ENCODE peak calls at places on chromosomes 1 and 21, in six cellular contexts. One of them, this sample, is unnamed.

GRCh38 chr1:247294282-247294681 is 37.4 kb downstream of the ZNF496 start:
- DNase-seq in A172: peak
- DNase-seq in NCI-H1105 treated with DMSO at 0.1 percent for 48 hours: no peak
- DNase-seq in GM04503: peak
- DNase-seq in CD4-positive, alpha-beta memory T cell: no peak
- DNase-seq in Karpas-422: no peak
- DNase-seq in this sample: no peak

GRCh38 chr1:155858805-155859233 is 548 bp upstream of the SYT11 start:
- DNase-seq in A172: no peak
- DNase-seq in NCI-H1105 treated with DMSO at 0.1 percent for 48 hours: no peak
- DNase-seq in GM04503: no peak
- DNase-seq in CD4-positive, alpha-beta memory T cell: no peak
- DNase-seq in Karpas-422: no peak
- DNase-seq in this sample: peak

GRCh38 chr1:233109121-233109520 is 158.7 kb downstream of the NTPCR start:
- DNase-seq in A172: peak
- DNase-seq in NCI-H1105 treated with DMSO at 0.1 percent for 48 hours: no peak
- DNase-seq in GM04503: no peak
- DNase-seq in CD4-positive, alpha-beta memory T cell: no peak
- DNase-seq in Karpas-422: no peak
- DNase-seq in this sample: no peak

GRCh38 chr1:38341694-38342093 is 295.1 kb upstream of the POU3F1 start:
- DNase-seq in A172: no peak
- DNase-seq in NCI-H1105 treated with DMSO at 0.1 percent for 48 hours: no peak
- DNase-seq in GM04503: no peak
- DNase-seq in CD4-positive, alpha-beta memory T cell: no peak
- DNase-seq in Karpas-422: no peak
- DNase-seq in this sample: no peak

GRCh38 chr1:201503397-201504176 is 3.3 kb downstream of the CSRP1 start:
- DNase-seq in A172: peak
- DNase-seq in NCI-H1105 treated with DMSO at 0.1 percent for 48 hours: no peak
- DNase-seq in GM04503: peak
- DNase-seq in CD4-positive, alpha-beta memory T cell: no peak
- DNase-seq in Karpas-422: no peak
- DNase-seq in this sample: no peak

GRCh38 chr1:178716111-178716510 is 8.9 kb upstream of the RALGPS2 start:
- DNase-seq in A172: no peak
- DNase-seq in NCI-H1105 treated with DMSO at 0.1 percent for 48 hours: no peak
- DNase-seq in GM04503: no peak
- DNase-seq in CD4-positive, alpha-beta memory T cell: no peak
- DNase-seq in Karpas-422: no peak
- DNase-seq in this sample: no peak

GRCh38 chr1:200206340-200206739 is 178.8 kb downstream of the NR5A2 start:
- DNase-seq in A172: peak
- DNase-seq in NCI-H1105 treated with DMSO at 0.1 percent for 48 hours: no peak
- DNase-seq in GM04503: peak
- DNase-seq in CD4-positive, alpha-beta memory T cell: no peak
- DNase-seq in Karpas-422: no peak
- DNase-seq in this sample: no peak

GRCh38 chr1:201598396-201598795 is 59.5 kb downstream of the NAV1 start:
- DNase-seq in A172: no peak
- DNase-seq in NCI-H1105 treated with DMSO at 0.1 percent for 48 hours: no peak
- DNase-seq in GM04503: no peak
- DNase-seq in CD4-positive, alpha-beta memory T cell: no peak
- DNase-seq in Karpas-422: no peak
- DNase-seq in this sample: no peak

GRCh38 chr1:72140222-72140621 is 142.1 kb downstream of the NEGR1 start:
- DNase-seq in A172: no peak
- DNase-seq in NCI-H1105 treated with DMSO at 0.1 percent for 48 hours: no peak
- DNase-seq in GM04503: no peak
- DNase-seq in CD4-positive, alpha-beta memory T cell: no peak
- DNase-seq in Karpas-422: no peak
- DNase-seq in this sample: no peak

GRCh38 chr1:177983824-177984528 is 14.1 kb upstream of the SEC16B start:
- DNase-seq in A172: peak
- DNase-seq in NCI-H1105 treated with DMSO at 0.1 percent for 48 hours: peak
- DNase-seq in GM04503: peak
- DNase-seq in CD4-positive, alpha-beta memory T cell: no peak
- DNase-seq in Karpas-422: no peak
- DNase-seq in this sample: no peak

GRCh38 chr21:45308211-45309068 is 20.7 kb upstream of the POFUT2 start:
- DNase-seq in A172: peak
- DNase-seq in NCI-H1105 treated with DMSO at 0.1 percent for 48 hours: no peak
- DNase-seq in GM04503: no peak
- DNase-seq in CD4-positive, alpha-beta memory T cell: no peak
- DNase-seq in Karpas-422: no peak
- DNase-seq in this sample: no peak

GRCh38 chr1:54968581-54968980 is 11.8 kb upstream of the TMEM61 start:
- DNase-seq in A172: no peak
- DNase-seq in NCI-H1105 treated with DMSO at 0.1 percent for 48 hours: peak
- DNase-seq in GM04503: no peak
- DNase-seq in CD4-positive, alpha-beta memory T cell: no peak
- DNase-seq in Karpas-422: no peak
- DNase-seq in this sample: no peak

GRCh38 chr1:91609571-91609970 is 108.9 kb downstream of the CDC7 start:
- DNase-seq in A172: peak
- DNase-seq in NCI-H1105 treated with DMSO at 0.1 percent for 48 hours: no peak
- DNase-seq in GM04503: peak
- DNase-seq in CD4-positive, alpha-beta memory T cell: no peak
- DNase-seq in Karpas-422: no peak
- DNase-seq in this sample: no peak

GRCh38 chr1:236259043-236259442 is 22.7 kb downstream of the ERO1B start:
- DNase-seq in A172: no peak
- DNase-seq in NCI-H1105 treated with DMSO at 0.1 percent for 48 hours: no peak
- DNase-seq in GM04503: no peak
- DNase-seq in CD4-positive, alpha-beta memory T cell: peak
- DNase-seq in Karpas-422: no peak
- DNase-seq in this sample: no peak

GRCh38 chr1:58861510-58861909 is 77.7 kb upstream of the JUN start:
- DNase-seq in A172: no peak
- DNase-seq in NCI-H1105 treated with DMSO at 0.1 percent for 48 hours: no peak
- DNase-seq in GM04503: no peak
- DNase-seq in CD4-positive, alpha-beta memory T cell: no peak
- DNase-seq in Karpas-422: no peak
- DNase-seq in this sample: no peak

This sample was measured in memory B cell.